ENCODE peak calls at places on chromosomes 13 and 19, in seven cellular contexts. One of them, this sample, is unnamed.

GRCh38 chr13:100573121-100573520 is 15.5 kb downstream of the GGACT start:
- DNase-seq in HepG2: peak; percentile 77
- DNase-seq in GM12878: peak; percentile 17
- DNase-seq in SK-N-SH: peak; percentile 58
- DNase-seq in HCT116: peak; percentile 75
- DNase-seq in H1: peak; percentile 75
- DNase-seq in K562: peak; percentile 61
- DNase-seq in this sample: peak; percentile 35

GRCh38 chr19:44943801-44944249 is 1.8 kb downstream of the APOC4 start:
- DNase-seq in SK-N-SH: no peak
- DNase-seq in H1: no peak
- DNase-seq in K562: peak; percentile 75
- DNase-seq in HCT116: no peak
- DNase-seq in HepG2: no peak
- DNase-seq in GM12878: no peak
- DNase-seq in this sample: no peak

GRCh38 chr13:76383671-76384461 is 502.3 kb downstream of the KCTD12 start:
- DNase-seq in HepG2: no peak
- DNase-seq in H1: no peak
- DNase-seq in SK-N-SH: peak; percentile 36
- DNase-seq in GM12878: no peak
- DNase-seq in HCT116: no peak
- DNase-seq in K562: no peak
- DNase-seq in this sample: peak; percentile 34

GRCh38 chr13:69545500-69546025 is 562.1 kb upstream of the ATXN8OS start:
- DNase-seq in HepG2: no peak
- DNase-seq in HCT116: no peak
- DNase-seq in GM12878: no peak
- DNase-seq in SK-N-SH: no peak
- DNase-seq in K562: no peak
- DNase-seq in H1: no peak
- DNase-seq in this sample: no peak

GRCh38 chr13:111852701-111853100 is 214.2 kb upstream of the SOX1 start:
- DNase-seq in HCT116: no peak
- DNase-seq in HepG2: no peak
- DNase-seq in H1: peak; percentile 45
- DNase-seq in K562: no peak
- DNase-seq in GM12878: no peak
- DNase-seq in SK-N-SH: no peak
- DNase-seq in this sample: no peak

GRCh38 chr13:51432576-51432975 is 20.3 kb downstream of the INTS6 start:
- DNase-seq in HepG2: no peak
- DNase-seq in H1: no peak
- DNase-seq in SK-N-SH: no peak
- DNase-seq in K562: no peak
- DNase-seq in HCT116: no peak
- DNase-seq in GM12878: no peak
- DNase-seq in this sample: no peak

GRCh38 chr19:5691930-5692784 is 2.1 kb downstream of the RPL36 start:
- DNase-seq in GM12878: no peak
- DNase-seq in H1: no peak
- DNase-seq in HCT116: no peak
- DNase-seq in SK-N-SH: peak; percentile 64
- DNase-seq in K562: no peak
- DNase-seq in HepG2: no peak
- DNase-seq in this sample: no peak

GRCh38 chr13:46778879-46779278 is 18.1 kb downstream of the ESD start:
- DNase-seq in GM12878: no peak
- DNase-seq in HepG2: no peak
- DNase-seq in K562: no peak
- DNase-seq in HCT116: no peak
- DNase-seq in SK-N-SH: no peak
- DNase-seq in H1: no peak
- DNase-seq in this sample: no peak

GRCh38 chr19:47379398-47379938 is 30.4 kb downstream of the DHX34 start:
- DNase-seq in H1: no peak
- DNase-seq in HCT116: no peak
- DNase-seq in K562: no peak
- DNase-seq in GM12878: no peak
- DNase-seq in HepG2: no peak
- DNase-seq in SK-N-SH: no peak
- DNase-seq in this sample: no peak

GRCh38 chr19:3310280-3310679 is 56.1 kb upstream of the NFIC start:
- DNase-seq in HCT116: no peak
- DNase-seq in K562: no peak
- DNase-seq in GM12878: no peak
- DNase-seq in H1: no peak
- DNase-seq in HepG2: no peak
- DNase-seq in SK-N-SH: no peak
- DNase-seq in this sample: no peak

GRCh38 chr13:99311137-99311536 is 3.9 kb upstream of the GPR183 start:
- DNase-seq in GM12878: no peak
- DNase-seq in HepG2: no peak
- DNase-seq in K562: peak; percentile 38
- DNase-seq in H1: no peak
- DNase-seq in HCT116: no peak
- DNase-seq in SK-N-SH: no peak
- DNase-seq in this sample: no peak

GRCh38 chr13:99310382-99311031 is 3.3 kb upstream of the GPR183 start:
- DNase-seq in SK-N-SH: peak; percentile 25
- DNase-seq in H1: no peak
- DNase-seq in HepG2: no peak
- DNase-seq in HCT116: no peak
- DNase-seq in GM12878: no peak
- DNase-seq in K562: no peak
- DNase-seq in this sample: no peak

GRCh38 chr13:99307247-99307646 is at the start of gene GPR183:
- DNase-seq in H1: no peak
- DNase-seq in SK-N-SH: no peak
- DNase-seq in HCT116: no peak
- DNase-seq in K562: no peak
- DNase-seq in GM12878: no peak
- DNase-seq in HepG2: no peak
- DNase-seq in this sample: no peak

GRCh38 chr13:99307648-99308339 is 595 bp upstream of the GPR183 start:
- DNase-seq in H1: no peak
- DNase-seq in SK-N-SH: no peak
- DNase-seq in GM12878: no peak
- DNase-seq in HepG2: no peak
- DNase-seq in K562: no peak
- DNase-seq in HCT116: no peak
- DNase-seq in this sample: no peak

DNA sequence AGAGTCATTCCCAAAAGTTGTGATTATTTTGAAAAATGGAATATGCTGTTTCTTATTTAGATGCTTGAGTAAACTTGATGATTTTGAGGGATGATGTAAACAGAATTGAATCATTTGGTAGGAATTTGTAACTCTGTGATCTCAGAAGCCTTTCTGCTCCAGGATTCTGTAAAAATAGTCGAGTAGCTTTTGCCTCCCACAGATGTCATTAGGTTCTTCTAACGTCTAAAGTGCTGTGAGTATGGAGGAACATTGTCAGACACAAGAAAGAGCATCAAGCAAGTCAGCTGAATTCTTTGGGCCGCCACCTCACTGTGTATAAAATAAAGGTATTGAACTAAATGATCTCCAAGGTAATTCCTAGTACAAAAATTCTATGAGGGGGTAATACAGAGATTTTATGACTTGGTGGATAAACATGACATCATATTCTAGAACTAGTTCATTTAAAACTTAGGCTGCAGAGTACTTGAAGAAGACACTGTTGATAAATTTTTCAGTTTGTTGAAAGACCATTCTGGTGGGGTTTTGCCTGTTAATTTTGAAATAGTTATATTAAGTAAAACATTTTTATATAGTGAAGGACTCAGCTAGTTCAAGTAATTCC is 1.4 kb upstream of the GPR183 start:
- DNase-seq in SK-N-SH: no peak
- DNase-seq in H1: no peak
- DNase-seq in HepG2: no peak
- DNase-seq in GM12878: no peak
- DNase-seq in HCT116: no peak
- DNase-seq in K562: no peak
- DNase-seq in this sample: no peak
- TF ChIP-seq JUND in SK-N-SH: no peak
- TF ChIP-seq JUND in H1: no peak
- TF ChIP-seq JUND in HepG2: no peak
- TF ChIP-seq JUND in GM12878: no peak
- TF ChIP-seq JUND in HCT116: no peak
- TF ChIP-seq JUND in K562: no peak
- TF ChIP-seq JUND in this sample: no peak

GRCh38 chr19:13956365-13956744 is 4.0 kb downstream of the DCAF15 start:
- DNase-seq in HCT116: no peak
- DNase-seq in K562: no peak
- DNase-seq in SK-N-SH: no peak
- DNase-seq in H1: no peak
- DNase-seq in GM12878: no peak
- DNase-seq in HepG2: no peak
- DNase-seq in this sample: no peak

GRCh38 chr19:13958043-13958442 is 5.7 kb downstream of the DCAF15 start:
- DNase-seq in HepG2: no peak
- DNase-seq in SK-N-SH: no peak
- DNase-seq in K562: peak; percentile 82
- DNase-seq in H1: no peak
- DNase-seq in GM12878: no peak
- DNase-seq in HCT116: no peak
- DNase-seq in this sample: no peak

GRCh38 chr19:13954185-13954584 is 1.9 kb downstream of the DCAF15 start:
- DNase-seq in GM12878: no peak
- DNase-seq in K562: no peak
- DNase-seq in H1: no peak
- DNase-seq in HCT116: no peak
- DNase-seq in HepG2: no peak
- DNase-seq in SK-N-SH: no peak
- DNase-seq in this sample: no peak

GRCh38 chr19:13957107-13957506 is 4.8 kb downstream of the DCAF15 start:
- DNase-seq in SK-N-SH: no peak
- DNase-seq in GM12878: no peak
- DNase-seq in K562: no peak
- DNase-seq in H1: no peak
- DNase-seq in HepG2: no peak
- DNase-seq in HCT116: no peak
- DNase-seq in this sample: no peak

GRCh38 chr19:13955662-13956364 is 3.5 kb downstream of the DCAF15 start:
- DNase-seq in K562: no peak
- DNase-seq in H1: no peak
- DNase-seq in HCT116: no peak
- DNase-seq in SK-N-SH: no peak
- DNase-seq in GM12878: no peak
- DNase-seq in HepG2: no peak
- DNase-seq in this sample: no peak
- TF ChIP-seq JUND in K562: no peak
- TF ChIP-seq JUND in H1: no peak
- TF ChIP-seq JUND in HCT116: no peak
- TF ChIP-seq JUND in SK-N-SH: no peak
- TF ChIP-seq JUND in GM12878: no peak
- TF ChIP-seq JUND in HepG2: no peak
- TF ChIP-seq JUND in this sample: no peak

DNA sequence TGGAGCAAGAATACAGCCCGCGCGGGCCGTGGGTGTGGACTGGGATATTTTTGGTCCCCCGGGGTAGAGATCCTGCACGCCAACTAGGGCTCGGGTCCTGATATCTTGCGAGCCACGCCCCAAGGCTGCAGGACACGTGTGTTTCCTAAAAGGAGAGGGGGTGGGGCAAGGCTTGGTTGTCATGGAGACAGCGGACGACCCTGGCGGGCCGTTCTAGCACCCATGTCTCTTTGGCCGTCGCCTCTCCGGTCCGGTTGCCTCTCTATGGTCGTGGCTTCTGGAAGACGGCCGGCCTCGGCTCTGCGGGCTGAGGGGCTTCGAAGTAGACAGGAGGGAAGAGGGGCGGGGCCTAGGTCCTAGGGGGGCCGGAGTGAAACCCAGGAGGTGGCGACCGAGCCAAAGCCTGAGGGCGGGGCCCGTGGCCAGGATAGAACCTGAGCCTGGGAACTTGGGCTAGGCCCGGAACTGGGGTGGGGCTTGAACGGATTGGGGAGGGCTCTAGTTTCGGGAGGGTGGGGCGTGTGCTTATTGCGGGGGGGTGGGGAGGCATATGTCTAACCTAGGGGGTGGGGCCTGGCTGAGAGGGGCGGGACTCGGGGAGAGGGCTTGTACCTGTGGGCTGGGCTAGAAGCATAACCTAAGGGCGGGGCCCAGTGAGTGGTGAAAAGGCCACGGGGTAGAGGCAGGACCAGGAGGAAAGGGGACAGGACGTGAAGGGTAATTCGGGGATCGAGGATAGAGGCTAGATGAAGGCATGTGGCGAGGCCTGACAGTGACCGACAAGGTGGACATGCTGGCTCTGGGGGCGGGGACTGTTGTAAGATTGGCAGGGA is 737 bp upstream of the SLC27A1 start:
- DNase-seq in H1: peak; percentile 95
- DNase-seq in HepG2: peak; percentile 87
- DNase-seq in HCT116: peak; percentile 96
- DNase-seq in GM12878: peak; percentile 86
- DNase-seq in SK-N-SH: peak; percentile 88
- DNase-seq in K562: peak; percentile 92
- DNase-seq in this sample: peak; percentile 97
- TF ChIP-seq JUND in H1: no peak
- TF ChIP-seq JUND in HepG2: no peak
- TF ChIP-seq JUND in HCT116: no peak
- TF ChIP-seq JUND in GM12878: no peak
- TF ChIP-seq JUND in SK-N-SH: no peak
- TF ChIP-seq JUND in K562: no peak
- TF ChIP-seq JUND in this sample: no peak

GRCh38 chr13:39498471-39499114 is 104.4 kb downstream of the LHFPL6 start:
- DNase-seq in HepG2: no peak
- DNase-seq in K562: no peak
- DNase-seq in GM12878: no peak
- DNase-seq in SK-N-SH: no peak
- DNase-seq in HCT116: no peak
- DNase-seq in H1: no peak
- DNase-seq in this sample: no peak

GRCh38 chr13:39496487-39496998 is 106.5 kb downstream of the LHFPL6 start:
- DNase-seq in HCT116: no peak
- DNase-seq in K562: no peak
- DNase-seq in GM12878: no peak
- DNase-seq in H1: no peak
- DNase-seq in SK-N-SH: no peak
- DNase-seq in HepG2: no peak
- DNase-seq in this sample: no peak

GRCh38 chr13:39501711-39502324 is 101.2 kb downstream of the LHFPL6 start:
- DNase-seq in HepG2: no peak
- DNase-seq in K562: no peak
- DNase-seq in GM12878: no peak
- DNase-seq in H1: no peak
- DNase-seq in SK-N-SH: no peak
- DNase-seq in HCT116: no peak
- DNase-seq in this sample: no peak

GRCh38 chr13:39503048-39503447 is 99.9 kb downstream of the LHFPL6 start:
- DNase-seq in H1: no peak
- DNase-seq in GM12878: no peak
- DNase-seq in HCT116: no peak
- DNase-seq in HepG2: no peak
- DNase-seq in SK-N-SH: no peak
- DNase-seq in K562: no peak
- DNase-seq in this sample: no peak

GRCh38 chr13:39499580-39499979 is 103.4 kb downstream of the LHFPL6 start:
- DNase-seq in SK-N-SH: no peak
- DNase-seq in HepG2: no peak
- DNase-seq in H1: no peak
- DNase-seq in K562: no peak
- DNase-seq in HCT116: no peak
- DNase-seq in GM12878: no peak
- DNase-seq in this sample: no peak
- TF ChIP-seq JUND in SK-N-SH: no peak
- TF ChIP-seq JUND in HepG2: no peak
- TF ChIP-seq JUND in H1: no peak
- TF ChIP-seq JUND in K562: no peak
- TF ChIP-seq JUND in HCT116: no peak
- TF ChIP-seq JUND in GM12878: no peak
- TF ChIP-seq JUND in this sample: no peak